ENCODE peak calls at places on chromosomes 6 and 20, in six cellular contexts. One of them, this sample, is unnamed.

GRCh38 chr6:111534366-111534765 is 51.3 kb upstream of the REV3L start:
- DNase-seq in HuH-7: no peak
- DNase-seq in LoVo: peak
- DNase-seq in foreskin melanocyte: no peak
- DNase-seq in T47D: peak
- DNase-seq in dorsolateral prefrontal cortex: no peak
- DNase-seq in this sample: no peak

GRCh38 chr6:135920689-135921088 is 69.2 kb downstream of the PDE7B start:
- DNase-seq in HuH-7: no peak
- DNase-seq in LoVo: no peak
- DNase-seq in foreskin melanocyte: no peak
- DNase-seq in T47D: no peak
- DNase-seq in dorsolateral prefrontal cortex: no peak
- DNase-seq in this sample: no peak

GRCh38 chr20:56469077-56469449 is 636 bp downstream of the RTF2 start:
- DNase-seq in HuH-7: no peak
- DNase-seq in LoVo: no peak
- DNase-seq in foreskin melanocyte: no peak
- DNase-seq in T47D: no peak
- DNase-seq in dorsolateral prefrontal cortex: no peak
- DNase-seq in this sample: no peak

GRCh38 chr6:80742481-80742880 is 636.0 kb downstream of the BCKDHB start:
- DNase-seq in HuH-7: peak
- DNase-seq in LoVo: peak
- DNase-seq in foreskin melanocyte: peak
- DNase-seq in T47D: no peak
- DNase-seq in dorsolateral prefrontal cortex: no peak
- DNase-seq in this sample: no peak

GRCh38 chr6:48610846-48611245 is 499.8 kb upstream of the PTCHD4 start:
- DNase-seq in HuH-7: no peak
- DNase-seq in LoVo: no peak
- DNase-seq in foreskin melanocyte: no peak
- DNase-seq in T47D: no peak
- DNase-seq in dorsolateral prefrontal cortex: no peak
- DNase-seq in this sample: no peak

GRCh38 chr6:11386726-11387125 is 150.8 kb upstream of the TMEM170B start:
- DNase-seq in HuH-7: no peak
- DNase-seq in LoVo: no peak
- DNase-seq in foreskin melanocyte: no peak
- DNase-seq in T47D: no peak
- DNase-seq in dorsolateral prefrontal cortex: no peak
- DNase-seq in this sample: no peak

GRCh38 chr6:39303425-39304153 is 10.6 kb downstream of the KCNK17 start:
- DNase-seq in HuH-7: no peak
- DNase-seq in LoVo: no peak
- DNase-seq in foreskin melanocyte: no peak
- DNase-seq in T47D: no peak
- DNase-seq in dorsolateral prefrontal cortex: no peak
- DNase-seq in this sample: no peak

GRCh38 chr6:11143394-11144371 is 32.2 kb upstream of the ERVFRD-1 start:
- DNase-seq in HuH-7: peak
- DNase-seq in LoVo: peak
- DNase-seq in foreskin melanocyte: no peak
- DNase-seq in T47D: no peak
- DNase-seq in dorsolateral prefrontal cortex: no peak
- DNase-seq in this sample: no peak

GRCh38 chr20:41260734-41261220 is 56.8 kb downstream of the ZHX3 start:
- DNase-seq in HuH-7: no peak
- DNase-seq in LoVo: no peak
- DNase-seq in foreskin melanocyte: no peak
- DNase-seq in T47D: no peak
- DNase-seq in dorsolateral prefrontal cortex: no peak
- DNase-seq in this sample: no peak

GRCh38 chr6:170405311-170405975 is 98.9 kb downstream of the FAM120B start:
- DNase-seq in HuH-7: no peak
- DNase-seq in LoVo: no peak
- DNase-seq in foreskin melanocyte: peak
- DNase-seq in T47D: no peak
- DNase-seq in dorsolateral prefrontal cortex: no peak
- DNase-seq in this sample: no peak

GRCh38 chr20:34472246-34472925 is 43.8 kb upstream of the DYNLRB1 start:
- DNase-seq in HuH-7: no peak
- DNase-seq in LoVo: peak
- DNase-seq in foreskin melanocyte: peak
- DNase-seq in T47D: no peak
- DNase-seq in dorsolateral prefrontal cortex: no peak
- DNase-seq in this sample: no peak

GRCh38 chr20:52972190-52972937 is at the start of gene TSHZ2:
- DNase-seq in HuH-7: peak
- DNase-seq in LoVo: no peak
- DNase-seq in foreskin melanocyte: peak
- DNase-seq in T47D: peak
- DNase-seq in dorsolateral prefrontal cortex: no peak
- DNase-seq in this sample: peak

GRCh38 chr20:39623584-39624234 is 661.6 kb downstream of the DHX35 start:
- DNase-seq in HuH-7: no peak
- DNase-seq in LoVo: no peak
- DNase-seq in foreskin melanocyte: peak
- DNase-seq in T47D: no peak
- DNase-seq in dorsolateral prefrontal cortex: no peak
- DNase-seq in this sample: no peak

GRCh38 chr6:168302534-168302933 is 17.0 kb downstream of the DACT2 start:
- DNase-seq in HuH-7: peak
- DNase-seq in LoVo: no peak
- DNase-seq in foreskin melanocyte: peak
- DNase-seq in T47D: no peak
- DNase-seq in dorsolateral prefrontal cortex: no peak
- DNase-seq in this sample: no peak

GRCh38 chr6:138522611-138523010 is 23.3 kb upstream of the NHSL1 start:
- DNase-seq in HuH-7: no peak
- DNase-seq in LoVo: no peak
- DNase-seq in foreskin melanocyte: no peak
- DNase-seq in T47D: no peak
- DNase-seq in dorsolateral prefrontal cortex: no peak
- DNase-seq in this sample: no peak

GRCh38 chr6:7445076-7445475 is 55.5 kb downstream of the RIOK1 start:
- DNase-seq in HuH-7: no peak
- DNase-seq in LoVo: no peak
- DNase-seq in foreskin melanocyte: no peak
- DNase-seq in T47D: no peak
- DNase-seq in dorsolateral prefrontal cortex: no peak
- DNase-seq in this sample: no peak

GRCh38 chr20:37543828-37544227 is 16.2 kb upstream of the BLCAP start:
- DNase-seq in HuH-7: peak
- DNase-seq in LoVo: no peak
- DNase-seq in foreskin melanocyte: peak
- DNase-seq in T47D: no peak
- DNase-seq in dorsolateral prefrontal cortex: no peak
- DNase-seq in this sample: no peak

GRCh38 chr6:18241208-18241836 is 23.0 kb downstream of the DEK start:
- DNase-seq in HuH-7: no peak
- DNase-seq in LoVo: peak
- DNase-seq in foreskin melanocyte: no peak
- DNase-seq in T47D: no peak
- DNase-seq in dorsolateral prefrontal cortex: no peak
- DNase-seq in this sample: no peak

GRCh38 chr6:8789878-8790277 is 354.5 kb upstream of the SLC35B3 start:
- DNase-seq in HuH-7: no peak
- DNase-seq in LoVo: no peak
- DNase-seq in foreskin melanocyte: no peak
- DNase-seq in T47D: no peak
- DNase-seq in dorsolateral prefrontal cortex: no peak
- DNase-seq in this sample: no peak

GRCh38 chr20:63538204-63539091 is 1.3 kb upstream of the PTK6 start:
- DNase-seq in HuH-7: peak
- DNase-seq in LoVo: peak
- DNase-seq in foreskin melanocyte: no peak
- DNase-seq in T47D: peak
- DNase-seq in dorsolateral prefrontal cortex: no peak
- DNase-seq in this sample: peak

GRCh38 chr6:149235130-149235561 is 82.4 kb upstream of the TAB2 start:
- DNase-seq in HuH-7: no peak
- DNase-seq in LoVo: peak
- DNase-seq in foreskin melanocyte: no peak
- DNase-seq in T47D: no peak
- DNase-seq in dorsolateral prefrontal cortex: no peak
- DNase-seq in this sample: no peak

GRCh38 chr6:57316581-57317059 is 810 bp upstream of the PRIM2 start:
- DNase-seq in HuH-7: peak
- DNase-seq in LoVo: peak
- DNase-seq in foreskin melanocyte: peak
- DNase-seq in T47D: peak
- DNase-seq in dorsolateral prefrontal cortex: peak
- DNase-seq in this sample: peak

GRCh38 chr6:33929575-33930288 is 125.9 kb upstream of the MLN start:
- DNase-seq in HuH-7: no peak
- DNase-seq in LoVo: no peak
- DNase-seq in foreskin melanocyte: no peak
- DNase-seq in T47D: no peak
- DNase-seq in dorsolateral prefrontal cortex: no peak
- DNase-seq in this sample: no peak

GRCh38 chr6:80637312-80637711 is 530.8 kb downstream of the BCKDHB start:
- DNase-seq in HuH-7: no peak
- DNase-seq in LoVo: no peak
- DNase-seq in foreskin melanocyte: no peak
- DNase-seq in T47D: no peak
- DNase-seq in dorsolateral prefrontal cortex: no peak
- DNase-seq in this sample: no peak

GRCh38 chr20:33702861-33703260 is 16.7 kb upstream of the E2F1 start:
- DNase-seq in HuH-7: no peak
- DNase-seq in LoVo: no peak
- DNase-seq in foreskin melanocyte: no peak
- DNase-seq in T47D: peak
- DNase-seq in dorsolateral prefrontal cortex: no peak
- DNase-seq in this sample: no peak

GRCh38 chr6:10453596-10453995 is 38.7 kb upstream of the TFAP2A start:
- DNase-seq in HuH-7: no peak
- DNase-seq in LoVo: no peak
- DNase-seq in foreskin melanocyte: no peak
- DNase-seq in T47D: no peak
- DNase-seq in dorsolateral prefrontal cortex: no peak
- DNase-seq in this sample: no peak

GRCh38 chr20:59598625-59599310 is 5.6 kb upstream of the PHACTR3 start:
- DNase-seq in HuH-7: peak
- DNase-seq in LoVo: peak
- DNase-seq in foreskin melanocyte: no peak
- DNase-seq in T47D: peak
- DNase-seq in dorsolateral prefrontal cortex: peak
- DNase-seq in this sample: no peak

GRCh38 chr20:57066126-57066900 is 200.1 kb downstream of the BMP7 start:
- DNase-seq in HuH-7: no peak
- DNase-seq in LoVo: no peak
- DNase-seq in foreskin melanocyte: no peak
- DNase-seq in T47D: no peak
- DNase-seq in dorsolateral prefrontal cortex: no peak
- DNase-seq in this sample: no peak

GRCh38 chr6:13395272-13396237 is 67.2 kb upstream of the TBC1D7 start:
- DNase-seq in HuH-7: no peak
- DNase-seq in LoVo: peak
- DNase-seq in foreskin melanocyte: peak
- DNase-seq in T47D: no peak
- DNase-seq in dorsolateral prefrontal cortex: peak
- DNase-seq in this sample: no peak

GRCh38 chr6:71299541-71300470 is 11.2 kb downstream of the OGFRL1 start:
- DNase-seq in HuH-7: no peak
- DNase-seq in LoVo: no peak
- DNase-seq in foreskin melanocyte: no peak
- DNase-seq in T47D: no peak
- DNase-seq in dorsolateral prefrontal cortex: no peak
- DNase-seq in this sample: no peak